ENCODE peak calls at places on chromosome 1, in six cellular contexts. One of them, this sample, is unnamed.

GRCh38 chr1:111032295-111032897 is 68.7 kb upstream of the LRIF1 start:
- DNase-seq in colonic mucosa: peak; percentile 33
- DNase-seq in tibial artery: no peak
- DNase-seq in mucosa of descending colon: peak; percentile 66
- DNase-seq in SK-N-SH: peak; percentile 27
- DNase-seq in CD8-positive, alpha-beta T cell: no peak
- DNase-seq in this sample: peak; percentile 30

GRCh38 chr1:77143529-77144121 is 75.6 kb downstream of the PIGK start:
- DNase-seq in tibial artery: no peak
- DNase-seq in SK-N-SH: peak; percentile 15
- DNase-seq in colonic mucosa: no peak
- DNase-seq in mucosa of descending colon: no peak
- DNase-seq in CD8-positive, alpha-beta T cell: no peak
- DNase-seq in this sample: no peak

GRCh38 chr1:186033744-186034345 is 299.7 kb downstream of the HMCN1 start:
- DNase-seq in colonic mucosa: no peak
- DNase-seq in SK-N-SH: no peak
- DNase-seq in mucosa of descending colon: no peak
- DNase-seq in tibial artery: no peak
- DNase-seq in CD8-positive, alpha-beta T cell: no peak
- DNase-seq in this sample: no peak

GRCh38 chr1:156767879-156768608 is 709 bp downstream of the PRCC start:
- DNase-seq in mucosa of descending colon: peak; percentile 45
- DNase-seq in SK-N-SH: peak; percentile 63
- DNase-seq in colonic mucosa: peak; percentile 44
- DNase-seq in CD8-positive, alpha-beta T cell: no peak
- DNase-seq in tibial artery: no peak
- DNase-seq in this sample: peak; percentile 59

GRCh38 chr1:226671268-226671667 is 67.8 kb downstream of the ITPKB start:
- DNase-seq in colonic mucosa: no peak
- DNase-seq in tibial artery: no peak
- DNase-seq in mucosa of descending colon: no peak
- DNase-seq in CD8-positive, alpha-beta T cell: no peak
- DNase-seq in SK-N-SH: no peak
- DNase-seq in this sample: no peak

GRCh38 chr1:45969866-45970265 is 162.6 kb downstream of the PIK3R3 start:
- DNase-seq in colonic mucosa: no peak
- DNase-seq in tibial artery: no peak
- DNase-seq in CD8-positive, alpha-beta T cell: no peak
- DNase-seq in mucosa of descending colon: no peak
- DNase-seq in SK-N-SH: no peak
- DNase-seq in this sample: no peak

GRCh38 chr1:228150458-228151169 is 884 bp downstream of the GJC2 start:
- DNase-seq in mucosa of descending colon: no peak
- DNase-seq in SK-N-SH: peak; percentile 44
- DNase-seq in CD8-positive, alpha-beta T cell: no peak
- DNase-seq in colonic mucosa: peak; percentile 50
- DNase-seq in tibial artery: peak; percentile 35
- DNase-seq in this sample: no peak

GRCh38 chr1:41742219-41742618 is 176.5 kb downstream of the HIVEP3 start:
- DNase-seq in mucosa of descending colon: no peak
- DNase-seq in colonic mucosa: no peak
- DNase-seq in tibial artery: no peak
- DNase-seq in SK-N-SH: no peak
- DNase-seq in CD8-positive, alpha-beta T cell: no peak
- DNase-seq in this sample: no peak

GRCh38 chr1:169484683-169485426 is 889 bp downstream of the SLC19A2 start:
- DNase-seq in SK-N-SH: peak; percentile 44
- DNase-seq in CD8-positive, alpha-beta T cell: peak; percentile 56
- DNase-seq in mucosa of descending colon: peak; percentile 62
- DNase-seq in colonic mucosa: peak; percentile 61
- DNase-seq in tibial artery: peak; percentile 73
- DNase-seq in this sample: peak; percentile 11

GRCh38 chr1:228875741-228876140 is 140.5 kb downstream of the RHOU start:
- DNase-seq in SK-N-SH: no peak
- DNase-seq in mucosa of descending colon: no peak
- DNase-seq in tibial artery: no peak
- DNase-seq in colonic mucosa: peak; percentile 17
- DNase-seq in CD8-positive, alpha-beta T cell: no peak
- DNase-seq in this sample: no peak

GRCh38 chr1:23214640-23215039 is 2.7 kb downstream of the HTR1D start:
- DNase-seq in SK-N-SH: no peak
- DNase-seq in tibial artery: no peak
- DNase-seq in mucosa of descending colon: no peak
- DNase-seq in CD8-positive, alpha-beta T cell: no peak
- DNase-seq in colonic mucosa: no peak
- DNase-seq in this sample: no peak

GRCh38 chr1:16724718-16725438 is 15.4 kb upstream of the RNU1-4 start:
- DNase-seq in colonic mucosa: peak; percentile 26
- DNase-seq in mucosa of descending colon: no peak
- DNase-seq in CD8-positive, alpha-beta T cell: no peak
- DNase-seq in SK-N-SH: peak; percentile 44
- DNase-seq in tibial artery: no peak
- DNase-seq in this sample: peak; percentile 9

GRCh38 chr1:87331319-87332269 is 2.9 kb downstream of the LMO4 start:
- DNase-seq in SK-N-SH: peak; percentile 54
- DNase-seq in CD8-positive, alpha-beta T cell: peak; percentile 76
- DNase-seq in mucosa of descending colon: peak; percentile 80
- DNase-seq in tibial artery: peak; percentile 84
- DNase-seq in colonic mucosa: peak; percentile 89
- DNase-seq in this sample: peak; percentile 89

GRCh38 chr1:207815466-207815865 is 63.6 kb downstream of the CD46 start:
- DNase-seq in mucosa of descending colon: no peak
- DNase-seq in colonic mucosa: no peak
- DNase-seq in tibial artery: no peak
- DNase-seq in SK-N-SH: no peak
- DNase-seq in CD8-positive, alpha-beta T cell: no peak
- DNase-seq in this sample: no peak

GRCh38 chr1:63012339-63012738 is 228.4 kb downstream of the ATG4C start:
- DNase-seq in mucosa of descending colon: no peak
- DNase-seq in tibial artery: no peak
- DNase-seq in CD8-positive, alpha-beta T cell: no peak
- DNase-seq in colonic mucosa: no peak
- DNase-seq in SK-N-SH: no peak
- DNase-seq in this sample: no peak

GRCh38 chr1:27583479-27583878 is 20.5 kb downstream of the AHDC1 start:
- DNase-seq in colonic mucosa: no peak
- DNase-seq in mucosa of descending colon: no peak
- DNase-seq in SK-N-SH: no peak
- DNase-seq in CD8-positive, alpha-beta T cell: no peak
- DNase-seq in tibial artery: no peak
- DNase-seq in this sample: no peak

DNA sequence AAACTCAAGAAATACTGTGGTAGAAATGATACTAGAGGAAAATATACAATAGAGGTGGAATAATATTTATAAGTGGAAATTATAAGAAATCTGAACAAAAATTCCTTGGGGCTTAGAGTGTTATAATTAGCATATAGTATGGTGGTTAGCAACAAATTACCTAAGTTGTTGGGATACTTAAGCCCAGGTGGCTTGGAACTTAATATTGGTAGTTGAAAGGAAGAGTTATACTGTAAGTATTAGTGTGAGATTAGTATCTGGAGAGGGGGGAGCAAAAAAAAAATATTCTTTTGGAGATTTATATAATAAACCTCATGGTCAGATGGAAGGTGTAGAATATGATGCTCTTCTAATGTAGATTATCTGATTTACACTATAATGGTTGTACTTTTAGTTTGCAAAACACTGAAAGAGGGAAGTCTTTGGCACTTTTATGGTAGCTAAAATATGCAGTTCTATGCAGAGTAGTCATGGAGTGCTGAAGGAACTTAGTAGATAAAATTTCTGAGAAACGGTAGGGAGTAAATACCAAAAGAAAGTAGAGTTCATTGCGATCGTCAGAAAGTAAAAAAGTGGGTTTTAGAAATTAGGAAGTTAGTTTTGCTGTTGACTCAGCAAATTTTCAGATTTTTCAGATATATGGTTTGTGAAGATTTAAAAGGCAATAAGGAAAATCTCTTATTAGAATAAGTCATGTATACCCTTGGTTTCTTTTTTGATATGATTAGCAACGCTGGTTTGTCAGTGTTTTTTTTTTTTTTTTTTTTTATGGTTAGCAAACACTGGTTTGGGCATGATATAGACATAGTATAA is 45.7 kb downstream of the MTF2 start:
- DNase-seq in colonic mucosa: no peak
- DNase-seq in CD8-positive, alpha-beta T cell: no peak
- DNase-seq in SK-N-SH: no peak
- DNase-seq in mucosa of descending colon: no peak
- DNase-seq in tibial artery: no peak
- DNase-seq in this sample: no peak
- H3K36me3 ChIP-seq in colonic mucosa: no peaks in the 10 kb centered on the region
- H3K36me3 ChIP-seq in CD8-positive, alpha-beta T cell: peaks cover 7% of the 10 kb centered on the region
- H3K36me3 ChIP-seq in SK-N-SH: peaks cover 55% of the 10 kb centered on the region
- H3K36me3 ChIP-seq in mucosa of descending colon: no peaks in the 10 kb centered on the region
- H3K36me3 ChIP-seq in tibial artery: peaks cover 19% of the 10 kb centered on the region
- H3K36me3 ChIP-seq in this sample: peaks cover 30% of the 10 kb centered on the region

DNA sequence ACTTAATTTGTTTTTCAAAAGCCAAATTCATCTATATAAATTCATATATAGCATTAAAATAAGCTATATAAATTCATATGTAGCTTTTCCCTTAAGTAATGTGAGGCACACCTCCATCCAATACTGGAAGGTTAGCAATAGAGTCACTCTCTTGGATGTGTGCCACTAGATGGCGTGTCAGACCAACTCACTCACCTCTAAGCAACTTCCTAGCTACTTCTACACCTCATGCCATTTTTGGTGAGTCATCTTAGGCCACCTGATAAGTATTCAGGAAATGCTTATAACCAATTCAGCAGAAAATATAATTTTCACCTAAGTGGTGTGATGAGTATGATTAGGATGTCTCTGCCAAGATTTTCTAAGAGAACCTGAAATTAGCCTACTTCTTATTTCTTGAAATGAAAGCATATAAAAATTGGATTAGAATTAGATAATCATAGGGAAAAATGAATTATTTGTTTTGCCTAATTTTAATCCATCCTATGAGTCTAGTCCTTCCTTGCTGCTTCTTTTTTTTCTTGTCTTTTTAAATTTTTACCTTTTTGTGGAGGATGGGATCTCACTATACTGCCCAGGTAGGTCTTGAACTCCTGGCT is 34.4 kb upstream of the TADA1 start:
- DNase-seq in colonic mucosa: peak; percentile 82
- DNase-seq in CD8-positive, alpha-beta T cell: peak; percentile 77
- DNase-seq in mucosa of descending colon: peak; percentile 92
- DNase-seq in tibial artery: peak; percentile 33
- DNase-seq in SK-N-SH: peak; percentile 71
- DNase-seq in this sample: peak; percentile 49
- TF ChIP-seq CTCF in colonic mucosa: peak; percentile 67
- TF ChIP-seq CTCF in CD8-positive, alpha-beta T cell: peak; percentile 87
- TF ChIP-seq CTCF in mucosa of descending colon: peak; percentile 74
- TF ChIP-seq CTCF in tibial artery: peak; percentile 53
- TF ChIP-seq CTCF in SK-N-SH: peak; percentile 79
- TF ChIP-seq CTCF in this sample: peak; percentile 62

DNA sequence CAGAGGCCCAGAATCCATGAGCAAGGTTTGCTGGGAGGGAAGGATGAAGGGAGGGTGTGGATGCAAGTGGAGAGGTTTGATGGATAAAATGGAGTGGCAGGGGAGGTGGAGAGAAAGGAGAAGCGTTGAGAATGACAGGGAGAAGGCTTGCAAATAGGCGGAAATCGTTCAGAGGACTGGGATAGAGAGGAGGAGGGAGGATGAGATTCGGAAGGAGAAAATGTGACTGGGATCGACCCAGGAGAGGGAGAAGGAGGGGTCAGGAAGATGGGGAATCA is 376 bp downstream of the AVPR1B start:
- DNase-seq in tibial artery: no peak
- DNase-seq in colonic mucosa: no peak
- DNase-seq in SK-N-SH: no peak
- DNase-seq in mucosa of descending colon: no peak
- DNase-seq in CD8-positive, alpha-beta T cell: no peak
- DNase-seq in this sample: no peak
- H3K4me3 ChIP-seq in tibial artery: peak overlapping the region; percentile 54
- H3K4me3 ChIP-seq in colonic mucosa: no peak overlapping the region
- H3K4me3 ChIP-seq in SK-N-SH: peak overlapping the region; percentile 57
- H3K4me3 ChIP-seq in mucosa of descending colon: no peak overlapping the region
- H3K4me3 ChIP-seq in CD8-positive, alpha-beta T cell: no peak overlapping the region
- H3K4me3 ChIP-seq in this sample: peak overlapping the region; percentile 23

DNA sequence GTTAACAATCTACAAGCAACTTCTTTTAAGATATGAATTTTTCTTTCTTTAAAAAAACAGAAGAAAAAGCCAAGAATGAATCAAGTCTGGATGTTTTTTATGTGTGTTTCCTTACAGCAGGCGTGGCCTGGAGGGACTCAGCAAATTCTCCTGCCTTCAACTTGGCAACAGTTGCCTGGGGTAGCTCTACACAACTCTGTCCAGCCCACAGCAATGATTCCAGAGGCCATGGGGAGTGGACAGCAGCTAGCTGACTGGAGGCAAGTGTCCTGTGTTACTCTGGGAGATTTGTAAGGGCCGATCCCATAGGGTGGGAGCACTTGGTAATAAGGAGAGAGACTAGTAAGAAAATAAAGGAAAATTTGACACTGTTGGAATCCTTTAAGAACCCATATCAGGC is 13.3 kb upstream of the OLFML3 start:
- DNase-seq in mucosa of descending colon: no peak
- DNase-seq in tibial artery: peak; percentile 43
- DNase-seq in colonic mucosa: no peak
- DNase-seq in SK-N-SH: no peak
- DNase-seq in CD8-positive, alpha-beta T cell: no peak
- DNase-seq in this sample: no peak
- H3K36me3 ChIP-seq in mucosa of descending colon: no peaks in the 10 kb centered on the region
- H3K36me3 ChIP-seq in tibial artery: peaks cover 89% of the 10 kb centered on the region
- H3K36me3 ChIP-seq in colonic mucosa: peaks cover 15% of the 10 kb centered on the region
- H3K36me3 ChIP-seq in SK-N-SH: peaks cover 86% of the 10 kb centered on the region
- H3K36me3 ChIP-seq in CD8-positive, alpha-beta T cell: peaks cover 61% of the 10 kb centered on the region
- H3K36me3 ChIP-seq in this sample: peaks cover 89% of the 10 kb centered on the region

GRCh38 chr1:168102482-168102881 is 34.2 kb downstream of the GPR161 start:
- DNase-seq in mucosa of descending colon: no peak
- DNase-seq in CD8-positive, alpha-beta T cell: no peak
- DNase-seq in SK-N-SH: no peak
- DNase-seq in tibial artery: no peak
- DNase-seq in colonic mucosa: no peak
- DNase-seq in this sample: no peak
- TF ChIP-seq CTCF in mucosa of descending colon: no peak
- TF ChIP-seq CTCF in CD8-positive, alpha-beta T cell: no peak
- TF ChIP-seq CTCF in SK-N-SH: no peak
- TF ChIP-seq CTCF in tibial artery: no peak
- TF ChIP-seq CTCF in colonic mucosa: no peak
- TF ChIP-seq CTCF in this sample: no peak

GRCh38 chr1:100624886-100625430 is 87.0 kb downstream of the GPR88 start:
- DNase-seq in colonic mucosa: no peak
- DNase-seq in mucosa of descending colon: no peak
- DNase-seq in tibial artery: no peak
- DNase-seq in CD8-positive, alpha-beta T cell: no peak
- DNase-seq in SK-N-SH: no peak
- DNase-seq in this sample: no peak

GRCh38 chr1:100622966-100623762 is 85.2 kb downstream of the GPR88 start:
- DNase-seq in CD8-positive, alpha-beta T cell: no peak
- DNase-seq in colonic mucosa: no peak
- DNase-seq in mucosa of descending colon: no peak
- DNase-seq in tibial artery: no peak
- DNase-seq in SK-N-SH: no peak
- DNase-seq in this sample: no peak

GRCh38 chr1:100626397-100626796 is 88.5 kb downstream of the GPR88 start:
- DNase-seq in CD8-positive, alpha-beta T cell: no peak
- DNase-seq in SK-N-SH: no peak
- DNase-seq in colonic mucosa: no peak
- DNase-seq in tibial artery: no peak
- DNase-seq in mucosa of descending colon: no peak
- DNase-seq in this sample: no peak

GRCh38 chr1:100622037-100622436 is 84.1 kb downstream of the GPR88 start:
- DNase-seq in CD8-positive, alpha-beta T cell: no peak
- DNase-seq in SK-N-SH: no peak
- DNase-seq in colonic mucosa: no peak
- DNase-seq in mucosa of descending colon: no peak
- DNase-seq in tibial artery: no peak
- DNase-seq in this sample: no peak

GRCh38 chr1:100622506-100622905 is 84.6 kb downstream of the GPR88 start:
- DNase-seq in colonic mucosa: no peak
- DNase-seq in tibial artery: no peak
- DNase-seq in CD8-positive, alpha-beta T cell: no peak
- DNase-seq in mucosa of descending colon: no peak
- DNase-seq in SK-N-SH: no peak
- DNase-seq in this sample: no peak
- H3K4me3 ChIP-seq in colonic mucosa: no peak overlapping the region
- H3K4me3 ChIP-seq in tibial artery: no peak overlapping the region
- H3K4me3 ChIP-seq in CD8-positive, alpha-beta T cell: no peak overlapping the region
- H3K4me3 ChIP-seq in mucosa of descending colon: no peak overlapping the region
- H3K4me3 ChIP-seq in SK-N-SH: no peak overlapping the region
- H3K4me3 ChIP-seq in this sample: no peak overlapping the region

This sample was measured in WERI-Rb-1.